ENCODE peak calls at places on chromosomes 6 and 20, in seven cellular contexts. V is neural progenitor cell; K is fibroblast of lung; H is CD4-positive, alpha-beta T cell; P is GM23338; S is colonic mucosa; L is aorta. A is an unnamed sample. For H3K27me3, the result is how much of the 10 kb centered on the place peaks cover.

GRCh38 chr6:87588756-87589407 is 905 bp downstream of the RARS2 start:
- DNase-seq in K (peak), P (no peak), S (no peak), L (no peak), H (no peak), V (no peak), A (no peak)

GRCh38 chr20:40933758-40934157 is 94.9 kb upstream of the TOP1 start:
- DNase-seq in S (no peak), L (no peak), H (no peak), V (no peak), K (no peak), P (no peak), A (no peak)

GRCh38 chr6:167551634-167552630 is 227.0 kb downstream of the TTLL2 start:
- DNase-seq in P (no peak), K (no peak), H (no peak), V (no peak), L (no peak), S (no peak), A (no peak)

GRCh38 chr6:52538921-52539354 is 37.9 kb downstream of the TRAM2 start:
- DNase-seq in K (peak), P (no peak), V (no peak), H (no peak), L (no peak), S (no peak), A (peak)

GRCh38 chr6:30730611-30731435 is 10.7 kb downstream of the TUBB start:
- DNase-seq in H (peak), K (peak), V (peak), L (peak), S (peak), P (peak), A (peak)

GRCh38 chr6:140566706-140567330 is 1192.4 kb upstream of the CITED2 start:
- DNase-seq in K (peak), L (no peak), V (no peak), S (no peak), P (no peak), H (no peak), A (peak)

GRCh38 chr20:14412102-14412501 is 74.7 kb upstream of the FLRT3 start:
- DNase-seq in S (no peak), L (no peak), V (no peak), K (no peak), P (no peak), H (no peak), A (no peak)

GRCh38 chr6:115932481-115932880 is 128.2 kb downstream of the FRK start:
- DNase-seq in P (no peak), V (no peak), S (no peak), H (no peak), L (no peak), K (peak), A (peak)

GRCh38 chr20:58293453-58293852 is 16.1 kb upstream of the RAB22A start:
- DNase-seq in H (no peak), S (no peak), V (peak), K (no peak), L (no peak), P (peak), A (peak)

GRCh38 chr6:26536571-26537159 is 1.5 kb upstream of the HMGN4 start:
- DNase-seq in V (peak), S (peak), L (no peak), H (no peak), P (peak), K (peak), A (peak)

GRCh38 chr6:74362391-74362790 is 666.4 kb downstream of the CD109 start:
- DNase-seq in S (no peak), L (no peak), H (no peak), V (no peak), P (no peak), K (no peak), A (no peak)

GRCh38 chr6:144190593-144190992 is 40.3 kb downstream of the STX11 start:
- DNase-seq in H (no peak), S (no peak), V (no peak), K (peak), P (no peak), L (peak), A (no peak)

GRCh38 chr6:71211799-71212198 is 76.8 kb upstream of the OGFRL1 start:
- DNase-seq in V (no peak), H (no peak), S (no peak), K (no peak), P (no peak), L (no peak), A (no peak)

GRCh38 chr6:47242483-47243386 is 67.0 kb downstream of the TNFRSF21 start:
- DNase-seq in H (peak), V (peak), L (peak), K (peak), S (peak), P (peak), A (peak)

GRCh38 chr6:47248446-47248845 is 61.3 kb downstream of the TNFRSF21 start:
- DNase-seq in V (no peak), P (peak), K (no peak), S (no peak), L (no peak), H (no peak), A (no peak)

GRCh38 chr6:47247227-47247797 is 62.4 kb downstream of the TNFRSF21 start:
- DNase-seq in K (no peak), H (no peak), P (no peak), L (no peak), S (no peak), V (no peak), A (no peak)

GRCh38 chr6:47246556-47246955 is 63.1 kb downstream of the TNFRSF21 start:
- DNase-seq in S (no peak), V (no peak), P (no peak), K (no peak), L (no peak), H (no peak), A (no peak)

GRCh38 chr6:47245745-47246371 is 63.8 kb downstream of the TNFRSF21 start:
- DNase-seq in P (no peak), V (no peak), S (no peak), K (no peak), L (no peak), H (no peak), A (peak)
- H3K27me3 ChIP-seq in P (under half), V (under half), S (under half), K (under half), L (under half), H (under half), A (under half)

DNA sequence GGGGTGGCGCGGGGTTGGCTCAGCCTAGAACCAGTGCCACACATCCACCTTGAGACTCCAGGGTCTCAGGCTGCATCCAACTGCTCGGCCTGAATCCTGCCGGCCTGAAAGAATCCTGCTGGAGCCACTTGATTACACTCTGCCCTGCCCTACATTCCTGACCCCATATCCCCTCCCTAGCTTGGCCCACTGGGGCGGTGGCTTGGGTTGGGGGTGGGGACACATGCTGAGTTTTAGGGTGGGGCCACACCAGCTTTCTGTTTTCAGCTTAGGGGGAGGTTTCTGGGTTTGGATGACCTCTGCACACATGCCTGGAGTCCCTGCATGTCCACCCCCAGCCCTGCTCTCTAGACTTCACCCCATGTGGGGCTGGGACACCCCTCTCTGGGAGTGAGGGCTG is 6.8 kb downstream of the ITPR3 start:
- DNase-seq in P (no peak), K (no peak), L (no peak), H (no peak), V (peak), S (peak), A (no peak)
- H3K27me3 ChIP-seq in P (under half), K (under half), L (under half), H (under half), V (under half), S (under half), A (under half)

GRCh38 chr20:61253640-61254511 is 1.8 kb downstream of the CDH4 start:
- DNase-seq in P (peak), V (peak), K (peak), S (no peak), L (no peak), H (no peak), A (peak)
- H3K27me3 ChIP-seq in P (half or more), V (half or more), K (under half), S (under half), L (under half), H (under half), A (under half)

DNA sequence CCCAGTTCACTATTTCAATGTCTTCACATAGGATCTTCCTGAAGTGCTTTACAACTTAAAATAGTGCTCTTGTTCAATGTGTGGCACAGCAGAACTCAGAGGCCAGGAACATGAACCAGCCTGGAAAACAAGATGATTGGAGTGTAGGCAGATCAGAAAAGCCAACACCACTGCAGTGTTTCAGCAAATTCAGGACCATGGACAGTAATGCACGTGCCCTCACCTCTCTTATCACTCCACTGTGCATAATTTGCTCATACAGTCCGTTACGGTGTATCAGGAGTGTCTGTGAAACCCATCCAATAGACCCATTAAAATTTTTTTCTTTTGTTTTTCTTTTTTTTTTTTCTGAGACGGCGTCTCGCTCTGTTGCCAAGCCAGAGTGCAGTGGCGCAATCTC is 27.6 kb upstream of the HACE1 start:
- DNase-seq in S (no peak), V (peak), P (peak), H (no peak), K (peak), L (no peak), A (peak)
- H3K27me3 ChIP-seq in S (under half), V (under half), P (under half), H (under half), K (under half), L (under half), A (under half)

GRCh38 chr20:12984863-12985262 is 23.9 kb upstream of the SPTLC3 start:
- DNase-seq in H (no peak), V (no peak), S (no peak), K (no peak), L (no peak), P (no peak), A (no peak)

GRCh38 chr20:12982098-12982497 is 26.7 kb upstream of the SPTLC3 start:
- DNase-seq in V (no peak), L (no peak), P (no peak), S (no peak), H (no peak), K (no peak), A (no peak)

GRCh38 chr20:12984069-12984765 is 24.6 kb upstream of the SPTLC3 start:
- DNase-seq in H (no peak), L (no peak), P (no peak), K (peak), V (no peak), S (no peak), A (no peak)

GRCh38 chr20:12989586-12989985 is 19.2 kb upstream of the SPTLC3 start:
- DNase-seq in L (no peak), V (no peak), H (no peak), P (no peak), K (no peak), S (no peak), A (no peak)

GRCh38 chr20:12987261-12987660 is 21.5 kb upstream of the SPTLC3 start:
- DNase-seq in L (no peak), K (no peak), V (no peak), S (no peak), H (no peak), P (no peak), A (no peak)
- H3K27me3 ChIP-seq in L (under half), K (under half), V (under half), S (under half), H (under half), P (under half), A (under half)

GRCh38 chr6:45423901-45424627 is 46.3 kb upstream of the SUPT3H start:
- DNase-seq in H (no peak), S (no peak), L (peak), P (peak), V (peak), K (peak), A (no peak)
- H3K27me3 ChIP-seq in H (under half), S (under half), L (under half), P (half or more), V (half or more), K (under half), A (under half)